ENCODE peak calls at places on chromosomes 4 and X, in five cellular contexts. Z is endothelial cell of umbilical vein, K is mammary epithelial cell, D is neural progenitor cell, S is PC-3. V is an unnamed sample.

GRCh38 chr4:78581626-78582025 is 30.1 kb downstream of the ANXA3 start:
- DNase-seq in Z (no peak), K (no peak), D (no peak), S (no peak), V (no peak)

GRCh38 chrX:120514236-120514635 is 45.1 kb upstream of the LAMP2 start:
- DNase-seq in S (peak), K (peak), Z (peak), D (peak), V (no peak)

GRCh38 chr4:82247629-82248028 is 126.2 kb downstream of the HNRNPD start:
- DNase-seq in Z (no peak), D (no peak), S (no peak), K (no peak), V (no peak)

GRCh38 chrX:110569506-110569905 is 210.9 kb downstream of the RTL9 start:
- DNase-seq in Z (no peak), D (no peak), S (peak), K (peak), V (peak)

GRCh38 chrX:22952011-22952410 is 47.7 kb upstream of the DDX53 start:
- DNase-seq in Z (peak), S (peak), K (no peak), D (no peak), V (no peak)

GRCh38 chrX:82813671-82814078 is 694.4 kb upstream of the POU3F4 start:
- DNase-seq in K (peak), Z (peak), S (peak), D (no peak), V (no peak)

GRCh38 chr4:128322986-128323385 is 35.4 kb upstream of the PGRMC2 start:
- DNase-seq in D (no peak), K (peak), S (peak), Z (peak), V (no peak)

GRCh38 chr4:109005523-109005922 is 242.7 kb upstream of the ETNPPL start:
- DNase-seq in Z (no peak), K (peak), S (peak), D (no peak), V (no peak)

GRCh38 chr4:165971941-165972340 is 98.9 kb downstream of the TLL1 start:
- DNase-seq in Z (no peak), S (peak), K (peak), D (no peak), V (no peak)

GRCh38 chr4:7352486-7352885 is 82.2 kb downstream of the PSAPL1 start:
- DNase-seq in S (no peak), Z (no peak), D (no peak), K (no peak), V (no peak)

GRCh38 chrX:13432376-13432775 is 112.5 kb upstream of the ATXN3L start:
- DNase-seq in S (peak), D (no peak), Z (peak), K (peak), V (no peak)

GRCh38 chr4:110195561-110196205 is 2.7 kb downstream of the ELOVL6 start:
- DNase-seq in Z (peak), S (no peak), D (no peak), K (peak), V (peak)

GRCh38 chr4:54165011-54165410 is 64.1 kb upstream of the PDGFRA start:
- DNase-seq in K (no peak), Z (no peak), S (no peak), D (no peak), V (no peak)

GRCh38 chr4:84498203-84499026 is 677 bp downstream of the NKX6-1 start:
- DNase-seq in D (peak), K (peak), S (peak), Z (peak), V (no peak)

GRCh38 chrX:2967584-2967983 is 38.4 kb upstream of the ARSD start:
- DNase-seq in D (no peak), K (no peak), Z (no peak), S (no peak), V (no peak)

GRCh38 chrX:17750436-17750835 is 13.1 kb downstream of the SCML1 start:
- DNase-seq in S (no peak), D (no peak), K (no peak), Z (no peak), V (no peak)

GRCh38 chr4:17165256-17165655 is 266.8 kb upstream of the LDB2 start:
- DNase-seq in D (no peak), K (no peak), Z (no peak), S (no peak), V (no peak)

GRCh38 chr4:128770807-128771206 is 38.7 kb upstream of the JADE1 start:
- DNase-seq in Z (peak), K (no peak), D (no peak), S (no peak), V (no peak)

GRCh38 chrX:69361286-69361926 is 142.7 kb upstream of the NALF2 start:
- DNase-seq in D (no peak), Z (no peak), K (peak), S (peak), V (no peak)

GRCh38 chrX:40149286-40150175 is 51.8 kb upstream of the BCOR start:
- DNase-seq in D (peak), K (no peak), S (no peak), Z (no peak), V (no peak)

GRCh38 chrX:384861-385260 is 1.8 kb downstream of the PPP2R3B start:
- DNase-seq in S (no peak), Z (no peak), D (no peak), K (no peak), V (no peak)

GRCh38 chr4:153781717-153782416 is 7.0 kb downstream of the SFRP2 start:
- DNase-seq in K (no peak), D (peak), S (peak), Z (no peak), V (no peak)

GRCh38 chr4:165905405-165906027 is 32.5 kb downstream of the TLL1 start:
- DNase-seq in K (no peak), Z (peak), S (peak), D (no peak), V (no peak)

GRCh38 chr4:101230806-101231426 is 116.4 kb downstream of the PPP3CA start:
- DNase-seq in D (peak), Z (no peak), K (no peak), S (peak), V (no peak)

GRCh38 chrX:1713296-1713695 is 98.4 kb downstream of the ASMT start:
- DNase-seq in K (no peak), S (no peak), Z (no peak), D (no peak), V (no peak)

GRCh38 chr4:15368906-15369305 is 58.9 kb upstream of the C1QTNF7 start:
- DNase-seq in Z (no peak), S (peak), D (no peak), K (peak), V (no peak)

GRCh38 chr4:3007724-3008123 is 44.4 kb downstream of the GRK4 start:
- DNase-seq in Z (no peak), S (no peak), D (no peak), K (no peak), V (no peak)

GRCh38 chrX:95382799-95383198 is 1301.8 kb upstream of the DIAPH2 start:
- DNase-seq in D (no peak), S (peak), Z (no peak), K (peak), V (no peak)

GRCh38 chrX:136910565-136911040 is 30.1 kb upstream of the RBMX start:
- DNase-seq in S (peak), K (no peak), D (no peak), Z (no peak), V (no peak)

GRCh38 chrX:10414106-10414824 is 206.1 kb downstream of the MID1 start:
- DNase-seq in K (no peak), S (no peak), D (no peak), Z (no peak), V (no peak)

GRCh38 chrX:72306085-72306801 is 529 bp upstream of the CITED1 start:
- DNase-seq in K (no peak), D (peak), S (peak), Z (no peak), V (no peak)

GRCh38 chr4:10887600-10887999 is 203.0 kb upstream of the CLNK start:
- DNase-seq in D (no peak), Z (no peak), K (no peak), S (no peak), V (no peak)

GRCh38 chr4:170497105-170497504 is 407.3 kb upstream of the AADAT start:
- DNase-seq in K (peak), D (peak), S (peak), Z (no peak), V (peak)

GRCh38 chrX:107766470-107767140 is 9.0 kb downstream of the TSC22D3 start:
- DNase-seq in K (peak), S (peak), D (no peak), Z (no peak), V (no peak)

GRCh38 chr4:3809028-3809427 is 42.8 kb downstream of the ADRA2C start:
- DNase-seq in Z (no peak), D (no peak), K (no peak), S (no peak), V (no peak)

GRCh38 chr4:75948822-75949444 is 8.1 kb upstream of the NAAA start:
- DNase-seq in D (no peak), S (no peak), Z (no peak), K (no peak), V (no peak)

DNA sequence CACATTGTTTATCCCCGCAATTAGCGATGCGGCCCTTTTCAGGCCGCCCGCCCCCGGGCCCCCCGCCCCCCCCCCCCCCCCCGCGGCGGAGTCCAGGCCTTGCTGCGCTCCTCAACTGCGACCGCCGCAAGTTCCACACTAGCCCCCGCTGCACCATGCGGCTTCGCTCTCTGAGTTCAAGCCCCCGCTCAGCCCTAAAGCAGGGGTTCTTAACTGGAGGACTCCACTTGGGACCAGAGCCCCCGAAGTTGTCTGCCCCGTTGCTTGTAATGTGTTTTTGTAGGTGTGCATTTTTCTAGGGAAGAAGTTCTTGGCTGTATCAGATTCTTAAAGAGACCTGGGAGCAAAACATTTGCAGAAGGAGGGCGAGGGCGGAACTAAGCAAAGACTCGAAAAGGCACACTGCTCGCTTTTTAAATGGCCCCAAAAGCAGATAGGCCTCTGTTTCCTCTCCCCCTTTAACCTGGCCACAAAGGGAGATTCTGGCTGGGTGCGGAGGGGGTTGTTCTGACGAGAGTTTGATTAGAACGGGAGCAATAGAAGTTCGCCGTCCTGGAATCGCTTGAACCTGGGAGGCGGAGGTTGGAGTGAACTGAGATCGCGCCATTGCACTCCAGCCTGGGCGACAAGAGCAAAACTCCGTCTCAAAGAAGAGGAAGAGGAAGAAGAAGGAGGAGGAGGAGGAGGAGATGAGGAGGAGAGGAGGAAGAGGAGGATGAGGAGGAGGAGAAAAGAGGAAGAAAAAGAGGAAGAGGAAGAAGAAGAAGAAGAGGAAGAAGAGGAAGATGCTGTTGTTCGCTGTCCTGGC is 2.3 kb upstream of the MSX1 start:
- DNase-seq in D (no peak), S (no peak), Z (no peak), K (no peak), V (no peak)
- TF ChIP-seq EZH2 in D (no peak), S (no peak), Z (peak), K (peak), V (no peak)

GRCh38 chr4:41748788-41749445 is 392 bp upstream of the PHOX2B start:
- DNase-seq in K (no peak), D (peak), Z (no peak), S (no peak), V (no peak)
- TF ChIP-seq EZH2 in K (no peak), D (no peak), Z (no peak), S (no peak), V (no peak)

DNA sequence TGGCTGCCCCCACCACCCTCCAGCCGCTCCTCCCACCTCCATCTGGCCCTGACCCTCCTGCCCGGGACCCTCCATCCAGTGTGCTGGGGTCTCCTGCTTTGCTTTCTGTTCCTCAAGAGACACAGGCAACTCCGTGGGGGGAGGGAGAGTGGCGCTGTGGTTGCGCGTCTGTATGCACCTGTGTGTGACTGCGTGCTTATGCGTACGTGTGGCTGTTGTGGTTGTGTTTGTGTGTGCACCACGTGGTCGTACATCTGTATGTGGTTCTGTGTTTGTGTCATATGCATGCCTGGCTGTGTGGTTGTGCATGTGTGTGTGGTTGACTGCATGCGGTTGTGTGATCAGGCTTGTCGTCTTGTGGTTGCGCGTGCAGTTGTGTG is 33.2 kb downstream of the CPLX1 start:
- DNase-seq in S (no peak), K (no peak), Z (no peak), D (no peak), V (peak)
- TF ChIP-seq EZH2 in S (no peak), K (no peak), Z (no peak), D (no peak), V (no peak)

GRCh38 chr4:121950212-121950679 is 1.6 kb downstream of the TRPC3 start:
- DNase-seq in S (no peak), D (peak), K (peak), Z (peak), V (no peak)

GRCh38 chr4:121953860-121954259 is 2.0 kb upstream of the TRPC3 start:
- DNase-seq in Z (no peak), S (no peak), D (no peak), K (no peak), V (peak)

GRCh38 chr4:121951570-121952110 is at the start of gene TRPC3:
- DNase-seq in S (no peak), K (peak), Z (peak), D (peak), V (no peak)

GRCh38 chr4:121950680-121951569 is 935 bp downstream of the TRPC3 start:
- DNase-seq in S (no peak), K (no peak), Z (peak), D (peak), V (no peak)

DNA sequence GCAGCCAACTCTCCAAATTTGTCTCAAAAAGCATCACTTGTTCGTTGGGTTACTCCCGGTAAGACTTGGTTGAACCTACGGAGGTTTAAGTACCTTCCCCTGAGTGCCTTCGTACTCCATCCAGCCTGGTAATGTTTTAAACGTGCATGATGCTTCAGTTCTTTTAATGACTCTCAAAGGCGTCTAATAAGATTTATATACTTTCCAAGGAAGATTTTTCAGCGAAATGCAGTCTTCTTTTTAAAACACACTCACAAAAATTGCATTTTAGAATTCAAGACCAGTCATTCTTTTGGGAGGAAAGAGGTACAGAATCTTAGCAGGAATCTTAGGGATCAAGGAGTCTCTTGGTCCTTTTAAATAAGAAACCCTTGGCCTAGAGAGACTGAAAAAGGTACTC is 430 bp upstream of the TRPC3 start:
- DNase-seq in Z (no peak), K (no peak), D (no peak), S (no peak), V (no peak)
- TF ChIP-seq EZH2 in Z (no peak), K (no peak), D (peak), S (no peak), V (no peak)

DNA sequence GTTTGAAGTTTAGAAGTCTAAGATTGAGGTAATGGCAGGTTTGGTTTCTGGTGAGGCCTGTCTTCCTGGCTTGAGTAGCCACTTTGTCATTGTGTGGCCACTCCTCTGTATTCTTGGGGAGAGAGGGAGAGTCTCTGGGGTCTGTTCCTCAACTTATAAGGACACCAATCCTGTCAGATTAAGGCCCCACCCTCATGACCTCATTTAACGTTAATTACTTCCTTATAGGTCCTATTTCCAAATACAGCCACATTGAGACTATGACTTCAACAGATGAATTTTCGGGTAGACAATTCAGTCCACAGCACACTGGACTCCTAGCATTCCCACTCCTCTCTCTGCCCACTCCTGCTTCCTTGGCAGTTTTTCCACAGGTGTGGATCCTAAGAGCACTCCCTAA is 350.8 kb upstream of the CASK start:
- DNase-seq in Z (no peak), K (no peak), D (no peak), S (no peak), V (no peak)
- TF ChIP-seq EZH2 in Z (no peak), K (no peak), D (no peak), S (no peak), V (no peak)

GRCh38 chrX:63761639-63762038 is 23.4 kb downstream of the ARHGEF9 start:
- DNase-seq in Z (peak), D (no peak), S (no peak), K (no peak), V (no peak)
- TF ChIP-seq EZH2 in Z (no peak), D (no peak), S (no peak), K (no peak), V (no peak)

GRCh38 chrX:38305971-38306370 is 21.3 kb downstream of the RPGR start:
- DNase-seq in K (no peak), D (no peak), S (no peak), Z (peak), V (no peak)

GRCh38 chrX:38304010-38304409 is 23.3 kb downstream of the RPGR start:
- DNase-seq in Z (peak), D (peak), K (no peak), S (peak), V (no peak)
- TF ChIP-seq EZH2 in Z (no peak), D (no peak), K (no peak), S (no peak), V (no peak)

GRCh38 chr4:89836031-89836777 is 757 bp downstream of the SNCA start:
- DNase-seq in S (no peak), K (peak), Z (peak), D (peak), V (peak)
- TF ChIP-seq EZH2 in S (no peak), K (no peak), Z (no peak), D (peak), V (no peak)

DNA sequence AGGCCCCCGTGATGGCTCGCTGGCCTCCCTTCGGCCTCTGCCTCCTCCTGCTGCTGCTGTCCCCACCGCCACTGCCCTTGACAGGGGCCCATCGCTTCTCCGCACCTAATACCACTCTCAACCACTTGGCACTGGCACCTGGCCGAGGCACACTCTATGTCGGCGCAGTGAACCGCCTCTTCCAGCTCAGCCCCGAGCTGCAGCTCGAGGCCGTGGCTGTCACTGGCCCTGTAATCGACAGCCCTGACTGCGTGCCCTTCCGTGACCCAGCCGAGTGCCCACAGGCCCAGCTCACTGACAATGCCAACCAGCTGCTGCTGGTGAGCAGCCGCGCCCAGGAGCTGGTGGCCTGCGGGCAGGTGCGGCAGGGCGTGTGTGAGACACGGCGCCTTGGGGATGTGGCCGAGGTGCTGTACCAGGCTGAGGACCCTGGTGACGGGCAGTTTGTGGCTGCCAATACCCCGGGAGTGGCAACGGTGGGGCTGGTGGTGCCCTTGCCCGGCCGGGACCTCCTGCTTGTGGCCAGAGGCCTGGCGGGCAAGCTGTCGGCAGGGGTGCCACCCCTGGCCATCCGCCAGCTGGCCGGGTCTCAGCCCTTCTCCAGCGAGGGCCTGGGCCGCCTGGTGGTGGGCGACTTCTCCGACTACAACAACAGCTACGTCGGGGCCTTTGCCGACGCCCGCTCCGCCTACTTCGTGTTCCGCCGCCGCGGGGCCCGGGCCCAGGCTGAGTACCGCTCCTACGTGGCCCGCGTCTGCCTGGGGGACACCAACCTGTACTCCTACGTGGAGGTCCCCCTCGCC is 3.0 kb downstream of the PLXNB3 start:
- DNase-seq in Z (no peak), S (no peak), D (no peak), K (no peak), V (no peak)
- TF ChIP-seq EZH2 in Z (no peak), S (no peak), D (no peak), K (no peak), V (no peak)

DNA sequence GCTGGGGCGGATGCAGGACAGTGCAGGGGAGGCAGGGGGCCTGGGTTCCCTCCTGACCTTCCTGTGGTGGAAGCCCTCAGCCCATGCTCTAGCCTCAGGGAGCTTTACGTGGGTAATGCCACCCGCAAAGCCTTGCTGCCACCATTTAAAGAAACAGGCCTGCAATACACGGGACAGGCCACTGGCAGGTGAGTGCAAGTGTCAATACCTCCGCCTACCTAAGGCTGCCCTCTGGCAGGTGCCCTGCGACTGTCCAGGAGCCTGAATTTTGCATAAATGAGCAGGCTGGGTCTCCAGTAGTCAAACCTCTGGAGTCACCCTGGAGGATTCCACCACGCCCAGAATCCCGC is 5.9 kb downstream of the CRMP1 start:
- DNase-seq in S (no peak), K (no peak), Z (no peak), D (no peak), V (no peak)
- TF ChIP-seq EZH2 in S (no peak), K (no peak), Z (no peak), D (no peak), V (no peak)

V was measured in DND-41.